ENCODE peak calls at places on chromosome 11, in ten cellular contexts. O is effector CD4-positive, alpha-beta T cell; C is RWPE1; A is activated T-cell treated with anti-CD3 and anti-CD28 coated beads for 1 hour; D is T-helper 2 cell; S is stimulated activated CD8-positive, alpha-beta memory T cell treated with anti-CD3 and anti-CD28 coated beads, Interleukin-15, amount 100 ng/mL, for 24 hours; Q is ACHN; F is osteocyte; L is NCI-H2081; X is anterior cingulate cortex. W is an unnamed sample.

GRCh38 chr11:432501-433100 is 9.2 kb downstream of the ANO9 start:
- DNase-seq in O (no peak), C (no peak), A (no peak), D (peak), S (no peak), Q (no peak), F (no peak), L (no peak), X (no peak), W (no peak)

GRCh38 chr11:78080818-78081495 is 1.3 kb upstream of the NDUFC2 start:
- DNase-seq in O (no peak), C (no peak), A (no peak), D (no peak), S (no peak), Q (no peak), F (no peak), L (no peak), X (no peak), W (no peak)

GRCh38 chr11:79383874-79384273 is 57.0 kb downstream of the TENM4 start:
- DNase-seq in O (no peak), C (no peak), A (no peak), D (no peak), S (no peak), Q (no peak), F (no peak), L (no peak), X (no peak), W (no peak)

GRCh38 chr11:102438311-102439062 is 14.1 kb downstream of the TMEM123 start:
- DNase-seq in O (no peak), C (no peak), A (no peak), D (peak), S (no peak), Q (no peak), F (no peak), L (no peak), X (no peak), W (no peak)

GRCh38 chr11:3103076-3103475 is 45.9 kb upstream of the CARS1 start:
- DNase-seq in O (no peak), C (no peak), A (no peak), D (no peak), S (no peak), Q (no peak), F (no peak), L (no peak), X (no peak), W (no peak)

GRCh38 chr11:87036756-87037449 is 831 bp upstream of the TMEM135 start:
- DNase-seq in O (no peak), C (no peak), A (no peak), D (no peak), S (peak), Q (peak), F (no peak), L (peak), X (no peak), W (no peak)

GRCh38 chr11:22666320-22666699 is at the start of gene GAS2:
- DNase-seq in O (no peak), C (no peak), A (no peak), D (no peak), S (no peak), Q (no peak), F (no peak), L (peak), X (no peak), W (no peak)

GRCh38 chr11:24161587-24161986 is 335.3 kb upstream of the LUZP2 start:
- DNase-seq in O (no peak), C (no peak), A (no peak), D (no peak), S (no peak), Q (no peak), F (no peak), L (no peak), X (no peak), W (no peak)

GRCh38 chr11:134291196-134291595 is 15.0 kb downstream of the GLB1L3 start:
- DNase-seq in O (no peak), C (no peak), A (no peak), D (no peak), S (no peak), Q (no peak), F (no peak), L (no peak), X (no peak), W (no peak)

GRCh38 chr11:64353101-64353738 is 5.7 kb upstream of the RPS6KA4 start:
- DNase-seq in O (no peak), C (no peak), A (no peak), D (no peak), S (no peak), Q (no peak), F (no peak), L (peak), X (no peak), W (no peak)

GRCh38 chr11:95715777-95716241 is 73.8 kb downstream of the FAM76B start:
- DNase-seq in O (no peak), C (peak), A (no peak), D (no peak), S (no peak), Q (no peak), F (no peak), L (no peak), X (no peak), W (no peak)

GRCh38 chr11:29318134-29318845 is 698.5 kb downstream of the KCNA4 start:
- DNase-seq in O (no peak), C (no peak), A (no peak), D (no peak), S (no peak), Q (no peak), F (no peak), L (no peak), X (no peak), W (no peak)

GRCh38 chr11:2250485-2250884 is 19.9 kb downstream of the ASCL2 start:
- DNase-seq in O (no peak), C (no peak), A (no peak), D (no peak), S (no peak), Q (no peak), F (no peak), L (no peak), X (no peak), W (no peak)

GRCh38 chr11:117814204-117814765 is 10.3 kb downstream of the FXYD2 start:
- DNase-seq in O (no peak), C (no peak), A (no peak), D (no peak), S (no peak), Q (no peak), F (no peak), L (peak), X (no peak), W (no peak)

GRCh38 chr11:95088946-95089619 is 563 bp upstream of the ENDOD1 start:
- DNase-seq in O (no peak), C (no peak), A (no peak), D (no peak), S (no peak), Q (peak), F (no peak), L (no peak), X (no peak), W (no peak)

GRCh38 chr11:73734996-73735395 is 25.9 kb downstream of the RAB6A start:
- DNase-seq in O (no peak), C (no peak), A (no peak), D (no peak), S (no peak), Q (no peak), F (no peak), L (no peak), X (no peak), W (no peak)

GRCh38 chr11:117876341-117877119 is at the start of gene FXYD6:
- DNase-seq in O (no peak), C (peak), A (no peak), D (no peak), S (no peak), Q (peak), F (peak), L (peak), X (peak), W (no peak)

GRCh38 chr11:78380615-78381029 is 37.0 kb downstream of the GAB2 start:
- DNase-seq in O (no peak), C (no peak), A (no peak), D (no peak), S (no peak), Q (no peak), F (no peak), L (no peak), X (no peak), W (no peak)

GRCh38 chr11:106691807-106692365 is 326.4 kb downstream of the GUCY1A2 start:
- DNase-seq in O (no peak), C (no peak), A (no peak), D (no peak), S (no peak), Q (no peak), F (no peak), L (no peak), X (no peak), W (no peak)

GRCh38 chr11:29989181-29989580 is 27.6 kb downstream of the KCNA4 start:
- DNase-seq in O (no peak), C (no peak), A (no peak), D (no peak), S (no peak), Q (no peak), F (no peak), L (no peak), X (no peak), W (no peak)

GRCh38 chr11:18192988-18193387 is 20.4 kb downstream of the MRGPRX4 start:
- DNase-seq in O (no peak), C (peak), A (no peak), D (no peak), S (no peak), Q (no peak), F (peak), L (peak), X (no peak), W (no peak)

GRCh38 chr11:2250041-2250440 is 20.3 kb downstream of the ASCL2 start:
- DNase-seq in O (no peak), C (no peak), A (no peak), D (no peak), S (no peak), Q (no peak), F (no peak), L (no peak), X (no peak), W (no peak)

GRCh38 chr11:31262761-31263160 is 106.8 kb downstream of the DCDC1 start:
- DNase-seq in O (no peak), C (no peak), A (no peak), D (no peak), S (no peak), Q (peak), F (no peak), L (no peak), X (no peak), W (no peak)

GRCh38 chr11:109680127-109680526 is 258.1 kb downstream of the C11orf87 start:
- DNase-seq in O (no peak), C (peak), A (no peak), D (no peak), S (no peak), Q (no peak), F (no peak), L (no peak), X (no peak), W (no peak)

GRCh38 chr11:72308226-72309073 is 64.5 kb upstream of the PHOX2A start:
- DNase-seq in O (no peak), C (peak), A (no peak), D (no peak), S (no peak), Q (peak), F (no peak), L (peak), X (no peak), W (no peak)

GRCh38 chr11:91927448-91927847 is 297.2 kb upstream of the FAT3 start:
- DNase-seq in O (no peak), C (no peak), A (no peak), D (no peak), S (no peak), Q (no peak), F (no peak), L (peak), X (no peak), W (no peak)

GRCh38 chr11:61874460-61874809 is 16.9 kb downstream of the FADS3 start:
- DNase-seq in O (no peak), C (no peak), A (no peak), D (no peak), S (no peak), Q (peak), F (no peak), L (no peak), X (no peak), W (no peak)

GRCh38 chr11:8219257-8220021 is 44.2 kb downstream of the LMO1 start:
- DNase-seq in O (no peak), C (peak), A (no peak), D (no peak), S (no peak), Q (peak), F (no peak), L (peak), X (no peak), W (peak)

GRCh38 chr11:96943970-96944369 is 554.2 kb downstream of the JRKL start:
- DNase-seq in O (no peak), C (no peak), A (no peak), D (no peak), S (no peak), Q (no peak), F (no peak), L (no peak), X (no peak), W (no peak)

GRCh38 chr11:71430166-71430565 is 18.0 kb downstream of the DHCR7 start:
- DNase-seq in O (no peak), C (no peak), A (no peak), D (no peak), S (no peak), Q (no peak), F (no peak), L (no peak), X (no peak), W (no peak)

GRCh38 chr11:101439488-101439887 is 144.3 kb downstream of the TRPC6 start:
- DNase-seq in O (no peak), C (no peak), A (no peak), D (no peak), S (no peak), Q (no peak), F (no peak), L (no peak), X (no peak), W (no peak)

GRCh38 chr11:120389693-120390584 is 53.7 kb downstream of the ARHGEF12 start:
- DNase-seq in O (no peak), C (peak), A (no peak), D (no peak), S (no peak), Q (no peak), F (no peak), L (no peak), X (no peak), W (peak)

GRCh38 chr11:2681408-2682145 is 18.2 kb downstream of the KCNQ1OT1 start:
- DNase-seq in O (no peak), C (no peak), A (no peak), D (no peak), S (no peak), Q (no peak), F (peak), L (no peak), X (no peak), W (no peak)

GRCh38 chr11:60121259-60121658 is 32.8 kb downstream of the MS4A2 start:
- DNase-seq in O (no peak), C (no peak), A (no peak), D (no peak), S (no peak), Q (no peak), F (no peak), L (no peak), X (no peak), W (no peak)

GRCh38 chr11:10926801-10927200 is 68.9 kb upstream of the ZBED5 start:
- DNase-seq in O (no peak), C (no peak), A (no peak), D (no peak), S (no peak), Q (no peak), F (no peak), L (no peak), X (no peak), W (no peak)